ENCODE peak calls at places on chromosomes 6 and 20, in ten cellular contexts. V, H, R, P, N, I, E, W, U and O are unnamed samples.

GRCh38 chr20:48818481-48818987 is 9.3 kb downstream of the PREX1 start:
- DNase-seq in E (no peak), I (no peak), V (no peak), N (no peak), U (no peak), W (no peak), P (peak), H (no peak), R (no peak), O (no peak)

GRCh38 chr6:1787894-1788293 is 178.2 kb downstream of the FOXC1 start:
- DNase-seq in V (no peak), N (peak), U (no peak), W (no peak), P (no peak), H (no peak), R (no peak), I (no peak), E (no peak), O (no peak)

GRCh38 chr6:169188051-169188863 is 65.4 kb downstream of the THBS2 start:
- DNase-seq in E (no peak), I (no peak), R (no peak), P (no peak), N (peak), U (peak), W (no peak), H (no peak), V (no peak), O (no peak)

GRCh38 chr20:14979472-14979986 is 642.1 kb upstream of the FLRT3 start:
- DNase-seq in P (no peak), I (no peak), R (no peak), W (no peak), V (no peak), N (no peak), U (peak), E (no peak), H (no peak), O (no peak)

GRCh38 chr6:148747493-148748160 is 797 bp downstream of the UST start:
- DNase-seq in W (peak), E (peak), I (peak), V (peak), U (peak), N (peak), R (peak), P (peak), H (peak), O (peak)

GRCh38 chr6:165849539-165850430 is 186.7 kb upstream of the PDE10A start:
- DNase-seq in R (no peak), U (no peak), I (no peak), V (no peak), W (peak), E (no peak), N (no peak), H (no peak), P (no peak), O (no peak)

GRCh38 chr6:55046869-55047422 is 127.4 kb upstream of the HCRTR2 start:
- DNase-seq in U (no peak), V (no peak), H (peak), W (no peak), E (no peak), R (no peak), P (no peak), I (no peak), N (no peak), O (no peak)

GRCh38 chr6:81996414-81996813 is 243.9 kb upstream of the TENT5A start:
- DNase-seq in V (no peak), N (peak), H (no peak), P (peak), U (peak), I (no peak), R (no peak), E (no peak), W (no peak), O (no peak)

GRCh38 chr20:57179265-57179664 is 87.2 kb downstream of the BMP7 start:
- DNase-seq in R (no peak), E (peak), V (no peak), U (no peak), P (no peak), W (peak), H (no peak), I (no peak), N (no peak), O (no peak)

GRCh38 chr6:81938991-81939773 is 186.7 kb upstream of the TENT5A start:
- DNase-seq in P (no peak), U (peak), R (no peak), N (peak), E (no peak), H (no peak), I (no peak), V (no peak), W (no peak), O (no peak)

GRCh38 chr20:38825901-38826625 is 20.6 kb downstream of the PPP1R16B start:
- DNase-seq in V (no peak), E (no peak), N (peak), P (no peak), H (peak), W (no peak), R (no peak), U (peak), I (no peak), O (no peak)

GRCh38 chr6:10962673-10963072 is 75.8 kb downstream of the SYCP2L start:
- DNase-seq in H (no peak), V (no peak), E (no peak), P (no peak), I (no peak), U (peak), R (no peak), N (peak), W (no peak), O (no peak)

GRCh38 chr6:3202999-3203696 is 24.3 kb downstream of the TUBB2B start:
- DNase-seq in N (peak), P (no peak), E (no peak), R (no peak), U (no peak), I (no peak), H (no peak), W (no peak), V (no peak), O (no peak)

GRCh38 chr20:38321959-38322598 is 18.1 kb downstream of the BPI start:
- DNase-seq in U (peak), E (peak), V (no peak), R (peak), W (peak), I (peak), P (no peak), N (peak), H (peak), O (no peak)

GRCh38 chr6:111696814-111697213 is 91.1 kb upstream of the TRAF3IP2 start:
- DNase-seq in I (no peak), U (no peak), R (no peak), V (no peak), W (no peak), P (no peak), E (no peak), H (no peak), N (no peak), O (no peak)

GRCh38 chr6:63734923-63735322 is 99.3 kb downstream of the PHF3 start:
- DNase-seq in W (no peak), R (no peak), E (no peak), I (no peak), H (no peak), N (no peak), V (no peak), P (no peak), U (peak), O (no peak)

GRCh38 chr6:6420097-6420496 is 99.6 kb upstream of the F13A1 start:
- DNase-seq in I (no peak), R (no peak), V (no peak), U (no peak), P (no peak), E (no peak), H (no peak), W (no peak), N (no peak), O (no peak)

GRCh38 chr20:137668-138131 is 4.7 kb upstream of the DEFB126 start:
- DNase-seq in P (no peak), U (peak), I (no peak), E (no peak), H (no peak), N (no peak), R (no peak), W (peak), V (no peak), O (no peak)

GRCh38 chr6:20873425-20874190 is 339.4 kb downstream of the CDKAL1 start:
- DNase-seq in N (no peak), E (no peak), H (peak), I (no peak), U (peak), W (no peak), V (no peak), P (no peak), R (no peak), O (no peak)
- TF ChIP-seq CTCF in N (peak), E (no peak), H (peak), I (no peak), U (peak), W (no peak), V (no peak), P (no peak), R (no peak), O (no peak)

DNA sequence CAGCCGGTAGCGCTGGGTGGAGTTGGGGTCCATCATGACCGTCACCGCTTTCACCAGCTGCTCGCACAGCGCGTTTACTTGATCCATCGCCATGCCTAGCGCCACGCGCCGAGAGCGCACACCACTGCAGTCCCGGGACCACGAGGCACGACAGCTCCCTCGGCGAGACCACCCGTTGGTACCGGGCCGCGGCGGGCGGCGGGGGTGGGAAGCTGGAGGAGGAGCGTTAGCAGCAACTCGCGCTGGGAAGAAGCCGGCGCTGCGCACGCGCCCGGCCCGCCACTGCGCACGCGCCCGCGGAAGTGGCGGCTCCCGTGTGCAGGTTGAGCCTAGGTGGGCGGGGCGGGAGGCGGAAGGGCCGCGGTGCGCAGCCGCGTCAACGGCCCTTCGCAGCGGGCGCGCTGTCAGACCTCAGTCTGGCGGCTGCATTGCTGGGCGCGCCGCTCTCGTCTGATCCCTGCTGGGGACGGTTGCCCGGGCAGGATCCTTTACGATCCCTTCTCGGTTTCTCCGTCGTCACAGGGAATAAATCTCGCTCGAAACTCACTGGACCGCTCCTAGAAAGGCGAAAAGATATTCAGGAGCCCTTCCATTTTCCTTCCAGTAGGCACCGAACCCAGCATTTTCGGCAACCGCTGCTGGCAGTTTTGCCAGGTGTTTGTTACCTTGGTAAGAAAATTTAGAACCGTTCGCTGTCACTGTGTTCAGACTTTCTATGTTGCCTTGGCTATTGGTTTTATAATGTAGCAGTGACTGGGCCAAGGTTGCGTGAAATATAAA is at the start of the genes POLH and XPO5:
- DNase-seq in H (peak), P (peak), E (peak), R (peak), U (peak), W (peak), I (peak), N (peak), V (peak), O (peak)
- TF ChIP-seq CTCF in H (peak), P (no peak), E (no peak), R (peak), U (peak), W (no peak), I (no peak), N (peak), V (no peak), O (no peak)

DNA sequence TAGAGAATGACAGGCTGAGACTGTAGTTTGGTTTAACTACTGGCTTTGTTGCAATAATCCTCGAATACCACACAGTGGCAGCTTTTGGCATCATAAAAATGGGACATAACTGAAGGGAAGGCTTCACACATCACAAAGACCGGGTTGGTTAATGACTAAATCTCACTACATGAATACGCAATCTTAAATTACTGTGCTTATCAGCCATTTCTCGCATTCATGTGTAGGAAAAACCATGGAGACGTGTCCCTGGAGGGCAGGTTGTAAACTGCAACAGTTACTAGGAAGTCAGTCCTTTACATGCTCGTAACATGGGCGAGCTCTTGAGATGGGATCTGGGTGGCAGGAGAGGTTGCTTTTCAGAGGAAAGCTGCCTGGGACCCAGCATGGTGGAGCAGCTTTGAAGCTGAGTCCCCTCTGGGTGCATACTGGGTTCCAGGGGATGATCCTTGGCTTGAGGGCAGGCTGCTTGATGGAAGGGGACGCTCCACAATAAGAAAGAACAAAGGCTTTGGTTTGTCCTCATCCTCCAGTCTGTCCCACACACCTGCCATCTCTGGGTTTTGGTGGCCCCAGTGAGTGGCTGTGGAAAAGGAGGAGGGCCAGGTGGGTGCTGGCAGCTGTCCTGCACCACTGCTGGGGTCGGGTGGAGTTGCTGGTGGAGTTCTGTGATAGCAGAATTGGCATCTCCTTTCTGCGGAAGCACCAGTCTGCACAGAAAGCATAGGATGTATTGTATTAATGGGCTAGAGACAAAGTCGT is 2.1 kb downstream of the RPS21 start:
- DNase-seq in V (no peak), H (no peak), E (no peak), N (no peak), I (no peak), R (no peak), U (no peak), P (no peak), W (no peak), O (no peak)
- TF ChIP-seq CTCF in V (no peak), H (no peak), E (no peak), N (no peak), I (no peak), R (no peak), U (peak), P (no peak), W (no peak), O (no peak)

DNA sequence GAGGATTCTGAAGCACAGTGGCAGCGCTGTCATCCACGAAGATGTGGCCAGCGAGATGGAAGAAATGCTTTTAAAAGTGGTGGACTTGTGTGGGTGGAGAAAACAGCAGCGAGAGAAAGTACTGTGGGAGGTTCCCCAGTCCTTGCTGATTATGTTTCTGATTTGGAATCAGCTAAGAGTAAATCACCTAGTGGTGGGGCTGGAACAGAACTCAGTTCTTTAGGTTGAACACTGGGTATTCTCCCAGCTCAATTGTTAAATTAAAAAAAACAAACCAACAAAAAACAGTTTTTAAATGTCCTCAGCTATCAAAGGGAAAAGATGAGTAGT is 515 bp upstream of the ZNF322 start:
- DNase-seq in U (peak), W (no peak), I (no peak), P (peak), E (no peak), R (no peak), V (no peak), N (peak), H (no peak), O (no peak)
- TF ChIP-seq CTCF in U (peak), W (no peak), I (no peak), P (peak), E (no peak), R (no peak), V (no peak), N (peak), H (peak), O (no peak)